ENCODE peak calls at places on chromosome 14, in ten cellular contexts. One of them, this sample, is unnamed. For H3K9me3, the result is how much of the 10 kb centered on the place peaks cover.

GRCh38 chr14:104288272-104288671 is 149.9 kb downstream of the KIF26A start:
- DNase-seq in MM.1S: no peak
- DNase-seq in hepatocyte: no peak
- DNase-seq in HCT116: no peak
- DNase-seq in keratinocyte: no peak
- DNase-seq in fibroblast of lung: no peak
- DNase-seq in H1: no peak
- DNase-seq in astrocyte: no peak
- DNase-seq in PC-3: no peak
- DNase-seq in neural progenitor cell: no peak
- DNase-seq in this sample: no peak

GRCh38 chr14:45135659-45136314 is at the start of gene FANCM:
- DNase-seq in neural progenitor cell: peak
- DNase-seq in H1: peak
- DNase-seq in astrocyte: peak
- DNase-seq in PC-3: peak
- DNase-seq in keratinocyte: peak
- DNase-seq in HCT116: peak
- DNase-seq in hepatocyte: peak
- DNase-seq in fibroblast of lung: peak
- DNase-seq in MM.1S: peak
- DNase-seq in this sample: peak

GRCh38 chr14:81169267-81169666 is 51.5 kb downstream of the GTF2A1 start:
- DNase-seq in neural progenitor cell: no peak
- DNase-seq in MM.1S: no peak
- DNase-seq in fibroblast of lung: no peak
- DNase-seq in hepatocyte: no peak
- DNase-seq in keratinocyte: no peak
- DNase-seq in astrocyte: no peak
- DNase-seq in H1: no peak
- DNase-seq in HCT116: no peak
- DNase-seq in PC-3: no peak
- DNase-seq in this sample: no peak

GRCh38 chr14:104885973-104886689 is 21.1 kb downstream of the CEP170B start:
- DNase-seq in keratinocyte: no peak
- DNase-seq in astrocyte: no peak
- DNase-seq in hepatocyte: no peak
- DNase-seq in PC-3: no peak
- DNase-seq in fibroblast of lung: no peak
- DNase-seq in MM.1S: no peak
- DNase-seq in H1: no peak
- DNase-seq in neural progenitor cell: no peak
- DNase-seq in HCT116: no peak
- DNase-seq in this sample: no peak

GRCh38 chr14:58620011-58620410 is 17.8 kb upstream of the DACT1 start:
- DNase-seq in HCT116: no peak
- DNase-seq in neural progenitor cell: no peak
- DNase-seq in keratinocyte: no peak
- DNase-seq in MM.1S: no peak
- DNase-seq in H1: no peak
- DNase-seq in PC-3: no peak
- DNase-seq in astrocyte: no peak
- DNase-seq in fibroblast of lung: no peak
- DNase-seq in hepatocyte: no peak
- DNase-seq in this sample: no peak

GRCh38 chr14:89493877-89494634 is 77.0 kb upstream of the FOXN3 start:
- DNase-seq in MM.1S: no peak
- DNase-seq in hepatocyte: no peak
- DNase-seq in neural progenitor cell: peak
- DNase-seq in fibroblast of lung: no peak
- DNase-seq in PC-3: no peak
- DNase-seq in HCT116: no peak
- DNase-seq in keratinocyte: no peak
- DNase-seq in H1: no peak
- DNase-seq in astrocyte: peak
- DNase-seq in this sample: no peak

GRCh38 chr14:101101456-101102056 is 198.0 kb upstream of the RTL1 start:
- DNase-seq in MM.1S: no peak
- DNase-seq in fibroblast of lung: no peak
- DNase-seq in neural progenitor cell: no peak
- DNase-seq in HCT116: no peak
- DNase-seq in PC-3: peak
- DNase-seq in H1: no peak
- DNase-seq in hepatocyte: no peak
- DNase-seq in keratinocyte: no peak
- DNase-seq in astrocyte: peak
- DNase-seq in this sample: no peak

GRCh38 chr14:68734231-68734732 is 58.6 kb downstream of the ZFP36L1 start:
- DNase-seq in fibroblast of lung: no peak
- DNase-seq in astrocyte: peak
- DNase-seq in keratinocyte: no peak
- DNase-seq in MM.1S: peak
- DNase-seq in HCT116: no peak
- DNase-seq in PC-3: no peak
- DNase-seq in neural progenitor cell: no peak
- DNase-seq in H1: no peak
- DNase-seq in hepatocyte: no peak
- DNase-seq in this sample: no peak

GRCh38 chr14:24422261-24422660 is 7.2 kb downstream of the CBLN3 start:
- DNase-seq in MM.1S: peak
- DNase-seq in H1: no peak
- DNase-seq in keratinocyte: no peak
- DNase-seq in hepatocyte: no peak
- DNase-seq in astrocyte: no peak
- DNase-seq in PC-3: no peak
- DNase-seq in HCT116: no peak
- DNase-seq in neural progenitor cell: no peak
- DNase-seq in fibroblast of lung: no peak
- DNase-seq in this sample: no peak

GRCh38 chr14:92040431-92041040 is 677 bp upstream of the TRIP11 start:
- DNase-seq in keratinocyte: peak
- DNase-seq in MM.1S: peak
- DNase-seq in PC-3: peak
- DNase-seq in HCT116: peak
- DNase-seq in H1: no peak
- DNase-seq in astrocyte: peak
- DNase-seq in hepatocyte: peak
- DNase-seq in neural progenitor cell: no peak
- DNase-seq in fibroblast of lung: peak
- DNase-seq in this sample: no peak

GRCh38 chr14:67556671-67557070 is 23.6 kb downstream of the PLEKHH1 start:
- DNase-seq in keratinocyte: no peak
- DNase-seq in PC-3: no peak
- DNase-seq in HCT116: no peak
- DNase-seq in MM.1S: no peak
- DNase-seq in neural progenitor cell: no peak
- DNase-seq in astrocyte: no peak
- DNase-seq in H1: no peak
- DNase-seq in hepatocyte: no peak
- DNase-seq in fibroblast of lung: no peak
- DNase-seq in this sample: no peak

GRCh38 chr14:104284107-104284592 is 145.8 kb downstream of the KIF26A start:
- DNase-seq in keratinocyte: no peak
- DNase-seq in fibroblast of lung: no peak
- DNase-seq in astrocyte: no peak
- DNase-seq in neural progenitor cell: peak
- DNase-seq in HCT116: no peak
- DNase-seq in PC-3: no peak
- DNase-seq in H1: no peak
- DNase-seq in MM.1S: no peak
- DNase-seq in hepatocyte: no peak
- DNase-seq in this sample: no peak

GRCh38 chr14:69318901-69319475 is 59.0 kb downstream of the GALNT16 start:
- DNase-seq in MM.1S: no peak
- DNase-seq in astrocyte: no peak
- DNase-seq in H1: no peak
- DNase-seq in keratinocyte: no peak
- DNase-seq in neural progenitor cell: no peak
- DNase-seq in fibroblast of lung: no peak
- DNase-seq in hepatocyte: no peak
- DNase-seq in HCT116: no peak
- DNase-seq in PC-3: no peak
- DNase-seq in this sample: no peak

DNA sequence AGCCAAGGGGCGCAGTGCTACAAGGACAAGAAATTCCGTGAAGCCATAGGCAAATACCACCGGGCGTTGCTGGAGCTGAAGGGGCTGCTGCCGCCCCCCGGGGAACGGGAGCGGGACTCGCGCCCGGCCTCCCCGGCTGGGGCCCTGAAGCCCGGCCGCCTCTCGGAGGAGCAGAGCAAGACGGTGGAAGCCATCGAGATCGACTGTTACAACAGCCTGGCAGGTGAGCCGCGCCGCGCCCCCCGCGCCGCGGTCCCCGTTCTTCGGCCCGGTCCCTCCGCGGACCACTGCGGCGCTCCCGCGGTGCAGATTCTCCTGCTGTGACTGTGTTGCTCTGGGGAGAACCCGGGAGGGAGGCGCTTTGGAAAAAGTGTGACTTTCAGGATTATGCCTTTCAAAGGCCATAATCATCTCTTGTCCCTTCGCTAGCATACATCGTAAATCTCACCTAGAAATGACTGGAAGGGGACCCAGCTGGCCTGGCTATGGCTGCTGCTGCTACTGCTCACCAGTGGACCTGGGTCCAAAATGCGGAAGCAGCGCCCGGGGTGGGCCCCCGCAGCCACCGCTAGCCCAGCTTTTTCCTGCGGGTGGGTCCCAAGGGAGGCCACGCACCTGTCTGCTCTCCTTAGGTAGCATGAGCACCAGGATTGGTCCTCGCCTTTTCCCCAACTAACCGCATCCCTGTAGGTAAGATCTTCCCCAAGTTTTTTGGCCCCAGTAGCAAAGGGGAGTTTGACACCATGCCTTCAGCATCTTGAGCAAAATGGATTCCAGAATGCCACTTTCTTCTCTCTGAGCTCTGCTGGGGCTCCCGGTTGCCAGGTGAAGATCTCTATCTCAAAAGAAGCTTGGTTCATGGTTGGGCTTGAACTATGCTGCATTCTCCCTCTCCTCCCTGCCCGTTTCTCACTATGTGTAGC is 858 bp downstream of the TTC9 start:
- DNase-seq in PC-3: no peak
- DNase-seq in HCT116: no peak
- DNase-seq in H1: no peak
- DNase-seq in astrocyte: no peak
- DNase-seq in MM.1S: no peak
- DNase-seq in hepatocyte: peak
- DNase-seq in neural progenitor cell: peak
- DNase-seq in keratinocyte: no peak
- DNase-seq in fibroblast of lung: no peak
- DNase-seq in this sample: no peak
- TF ChIP-seq EZH2 in PC-3: no peak
- TF ChIP-seq EZH2 in HCT116: no peak
- TF ChIP-seq EZH2 in H1: no peak
- TF ChIP-seq EZH2 in astrocyte: peak
- TF ChIP-seq EZH2 in MM.1S: no peak
- TF ChIP-seq EZH2 in hepatocyte: no peak
- TF ChIP-seq EZH2 in neural progenitor cell: peak
- TF ChIP-seq EZH2 in keratinocyte: peak
- TF ChIP-seq EZH2 in fibroblast of lung: peak
- TF ChIP-seq EZH2 in this sample: no peak

DNA sequence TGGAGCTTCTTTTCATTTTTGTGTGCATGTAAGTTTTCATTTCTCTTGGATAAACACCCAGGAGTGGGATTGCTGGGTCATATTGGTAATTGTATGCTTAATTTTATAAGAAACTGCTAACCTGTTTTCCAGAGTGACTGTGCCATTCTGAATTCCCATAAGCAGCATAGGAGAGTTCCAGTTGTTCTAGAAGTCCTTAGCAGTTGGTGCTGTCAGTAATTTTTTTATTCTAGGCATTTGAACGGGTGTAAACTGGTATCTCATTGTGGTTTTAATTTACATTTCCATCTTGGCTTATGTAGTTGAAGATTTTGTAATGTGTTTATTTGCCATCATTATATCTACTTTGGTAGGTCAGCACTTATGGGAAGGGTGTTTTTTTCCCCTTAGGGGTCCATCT is 202.8 kb downstream of the AKAP6 start:
- DNase-seq in PC-3: no peak
- DNase-seq in astrocyte: no peak
- DNase-seq in H1: no peak
- DNase-seq in fibroblast of lung: no peak
- DNase-seq in HCT116: no peak
- DNase-seq in hepatocyte: no peak
- DNase-seq in keratinocyte: no peak
- DNase-seq in MM.1S: no peak
- DNase-seq in neural progenitor cell: no peak
- DNase-seq in this sample: no peak
- H3K9me3 ChIP-seq in PC-3: under half
- H3K9me3 ChIP-seq in astrocyte: under half
- H3K9me3 ChIP-seq in H1: under half
- H3K9me3 ChIP-seq in fibroblast of lung: under half
- H3K9me3 ChIP-seq in HCT116: under half
- H3K9me3 ChIP-seq in hepatocyte: under half
- H3K9me3 ChIP-seq in keratinocyte: under half
- H3K9me3 ChIP-seq in MM.1S: under half
- H3K9me3 ChIP-seq in neural progenitor cell: under half
- H3K9me3 ChIP-seq in this sample: under half

DNA sequence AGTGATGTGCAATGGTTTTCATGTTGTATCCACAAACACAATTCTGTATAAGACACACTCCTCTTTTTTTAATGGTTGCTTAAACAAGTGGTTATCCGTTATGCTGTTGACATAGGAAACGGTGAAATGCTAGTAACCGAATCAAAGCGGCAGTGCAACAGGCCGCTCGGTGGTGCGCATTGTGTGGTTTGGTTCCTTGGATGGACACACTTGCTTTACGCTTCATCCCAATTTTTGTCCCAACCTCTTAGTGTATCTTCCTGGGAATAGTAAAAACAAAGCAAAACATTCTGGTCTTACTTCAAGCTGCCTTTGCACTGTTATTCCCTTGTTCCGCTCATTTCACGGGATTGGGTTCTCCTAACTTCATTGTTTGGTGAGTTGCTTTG is 625 bp upstream of the PTGER2 start:
- DNase-seq in hepatocyte: no peak
- DNase-seq in neural progenitor cell: no peak
- DNase-seq in fibroblast of lung: peak
- DNase-seq in keratinocyte: no peak
- DNase-seq in HCT116: no peak
- DNase-seq in H1: no peak
- DNase-seq in MM.1S: no peak
- DNase-seq in astrocyte: peak
- DNase-seq in PC-3: no peak
- DNase-seq in this sample: no peak
- H3K4me3 ChIP-seq in hepatocyte: peak
- H3K4me3 ChIP-seq in neural progenitor cell: peak
- H3K4me3 ChIP-seq in fibroblast of lung: peak
- H3K4me3 ChIP-seq in keratinocyte: peak
- H3K4me3 ChIP-seq in HCT116: peak
- H3K4me3 ChIP-seq in H1: peak
- H3K4me3 ChIP-seq in MM.1S: no peak
- H3K4me3 ChIP-seq in astrocyte: peak
- H3K4me3 ChIP-seq in PC-3: peak
- H3K4me3 ChIP-seq in this sample: peak

DNA sequence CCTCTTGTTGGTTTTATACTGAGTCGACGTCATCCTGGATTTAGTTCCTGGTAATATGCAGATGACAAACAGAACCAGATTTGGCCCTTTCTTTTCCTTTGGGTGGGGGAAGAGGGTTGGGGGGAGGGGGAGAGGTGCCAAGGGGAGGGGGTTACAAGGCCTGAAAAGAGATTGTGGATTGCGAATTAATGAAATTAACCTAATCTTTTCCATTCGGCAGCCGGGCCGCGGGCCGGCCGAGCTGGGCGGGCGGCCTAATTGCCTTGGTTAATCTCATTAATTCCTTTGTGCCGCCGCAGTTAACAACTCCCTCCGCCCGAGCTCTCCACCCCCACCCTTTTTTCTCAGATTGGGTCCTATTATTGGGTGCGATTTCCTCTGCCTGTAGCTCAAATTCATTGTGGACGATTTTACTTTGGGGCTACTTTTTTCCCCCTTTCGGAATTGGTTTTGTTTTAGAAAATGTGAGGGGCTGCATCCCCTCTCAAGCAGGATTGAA is 387 bp upstream of the GSC start:
- DNase-seq in HCT116: no peak
- DNase-seq in hepatocyte: no peak
- DNase-seq in keratinocyte: no peak
- DNase-seq in PC-3: no peak
- DNase-seq in fibroblast of lung: peak
- DNase-seq in astrocyte: peak
- DNase-seq in MM.1S: no peak
- DNase-seq in neural progenitor cell: peak
- DNase-seq in H1: no peak
- DNase-seq in this sample: no peak
- TF ChIP-seq EZH2 in HCT116: no peak
- TF ChIP-seq EZH2 in hepatocyte: no peak
- TF ChIP-seq EZH2 in keratinocyte: no peak
- TF ChIP-seq EZH2 in PC-3: no peak
- TF ChIP-seq EZH2 in fibroblast of lung: no peak
- TF ChIP-seq EZH2 in astrocyte: no peak
- TF ChIP-seq EZH2 in MM.1S: no peak
- TF ChIP-seq EZH2 in neural progenitor cell: no peak
- TF ChIP-seq EZH2 in H1: no peak
- TF ChIP-seq EZH2 in this sample: no peak

This sample was measured in SK-N-MC.